ENCODE peak calls at places on chromosomes 4 and X, in four cellular contexts. L is PC-3, M is uterus, W is T-helper 2 cell. B is an unnamed sample.

GRCh38 chr4:98519268-98519993 is 139.0 kb downstream of the TSPAN5 start:
- DNase-seq in L (no peak), M (peak; percentile 43), W (no peak), B (no peak)

GRCh38 chr4:97367878-97368277 is 775.4 kb downstream of the STPG2 start:
- DNase-seq in L (peak; percentile 82), M (no peak), W (no peak), B (no peak)

GRCh38 chr4:99754756-99755155 is 61.9 kb upstream of the DAPP1 start:
- DNase-seq in L (no peak), M (no peak), W (no peak), B (no peak)

GRCh38 chr4:180314972-180315371 is 1928.2 kb upstream of the TENM3 start:
- DNase-seq in L (no peak), M (no peak), W (no peak), B (no peak)

GRCh38 chr4:79294064-79294463 is 31.8 kb downstream of the NAA11 start:
- DNase-seq in L (peak; percentile 3), M (no peak), W (no peak), B (no peak)

GRCh38 chr4:80197132-80197573 is at the start of gene PRDM8:
- DNase-seq in L (no peak), M (no peak), W (no peak), B (peak; percentile 72)

GRCh38 chrX:148609766-148610698 is 109.6 kb downstream of the AFF2 start:
- DNase-seq in L (no peak), M (no peak), W (no peak), B (no peak)

GRCh38 chr4:123317211-123317610 is 79.4 kb upstream of the SPRY1 start:
- DNase-seq in L (peak; percentile 36), M (no peak), W (no peak), B (no peak)

GRCh38 chrX:15998350-15998749 is 125.0 kb upstream of the GRPR start:
- DNase-seq in L (no peak), M (no peak), W (no peak), B (no peak)

GRCh38 chr4:68748181-68748981 is 67.4 kb upstream of the UGT2B10 start:
- DNase-seq in L (peak; percentile 98), M (no peak), W (no peak), B (no peak)

GRCh38 chr4:25531272-25531671 is 124.4 kb upstream of the SLC34A2 start:
- DNase-seq in L (peak; percentile 12), M (no peak), W (no peak), B (no peak)